ENCODE peak calls at places on chromosomes 11 and 22, in seven cellular contexts. L is CD4-positive, CD25-positive, alpha-beta regulatory T cell; P is esophagus squamous epithelium; X is colonic mucosa; R is PC-9; I is SJSA1; O is body of pancreas. S is an unnamed sample. For H3K4me1, the result is how much of the 10 kb centered on the place peaks cover.

GRCh38 chr11:28089378-28089777 is 18.6 kb downstream of the KIF18A start:
- DNase-seq in P (no peak), R (no peak), I (no peak), L (no peak), X (no peak), O (no peak), S (no peak)

GRCh38 chr11:62388999-62389398 is 29.8 kb upstream of the SCGB1A1 start:
- DNase-seq in X (no peak), P (no peak), I (no peak), O (no peak), L (no peak), R (no peak), S (no peak)

GRCh38 chr11:64372802-64373597 is 14.0 kb downstream of the RPS6KA4 start:
- DNase-seq in X (no peak), R (no peak), O (peak), I (peak), L (no peak), P (no peak), S (peak)

GRCh38 chr22:48178536-48178935 is 1416.1 kb downstream of the TBC1D22A start:
- DNase-seq in O (no peak), L (no peak), R (no peak), I (no peak), P (no peak), X (no peak), S (no peak)

GRCh38 chr22:28328751-28329150 is 350.9 kb downstream of the TTC28 start:
- DNase-seq in P (no peak), I (no peak), R (no peak), O (no peak), L (no peak), X (no peak), S (no peak)

GRCh38 chr22:22997988-22998387 is 72.3 kb upstream of the GNAZ start:
- DNase-seq in R (no peak), O (no peak), X (no peak), I (no peak), L (no peak), P (no peak), S (no peak)

GRCh38 chr11:94185387-94186084 is 56.9 kb downstream of the PANX1 start:
- DNase-seq in O (peak), L (no peak), I (no peak), X (no peak), P (no peak), R (no peak), S (no peak)

GRCh38 chr11:96426356-96427103 is 36.7 kb downstream of the JRKL start:
- DNase-seq in R (peak), I (peak), P (no peak), O (no peak), X (no peak), L (peak), S (peak)

GRCh38 chr22:35140879-35141745 is 75.2 kb downstream of the ISX start:
- DNase-seq in O (no peak), I (no peak), P (no peak), L (no peak), R (peak), X (peak), S (no peak)

GRCh38 chr22:29901354-29901753 is 18.4 kb downstream of the MTMR3 start:
- DNase-seq in I (no peak), R (no peak), X (no peak), P (no peak), L (no peak), O (no peak), S (no peak)

GRCh38 chr11:29343465-29344333 is 673.1 kb downstream of the KCNA4 start:
- DNase-seq in P (peak), L (no peak), R (no peak), I (peak), X (peak), O (peak), S (peak)

DNA sequence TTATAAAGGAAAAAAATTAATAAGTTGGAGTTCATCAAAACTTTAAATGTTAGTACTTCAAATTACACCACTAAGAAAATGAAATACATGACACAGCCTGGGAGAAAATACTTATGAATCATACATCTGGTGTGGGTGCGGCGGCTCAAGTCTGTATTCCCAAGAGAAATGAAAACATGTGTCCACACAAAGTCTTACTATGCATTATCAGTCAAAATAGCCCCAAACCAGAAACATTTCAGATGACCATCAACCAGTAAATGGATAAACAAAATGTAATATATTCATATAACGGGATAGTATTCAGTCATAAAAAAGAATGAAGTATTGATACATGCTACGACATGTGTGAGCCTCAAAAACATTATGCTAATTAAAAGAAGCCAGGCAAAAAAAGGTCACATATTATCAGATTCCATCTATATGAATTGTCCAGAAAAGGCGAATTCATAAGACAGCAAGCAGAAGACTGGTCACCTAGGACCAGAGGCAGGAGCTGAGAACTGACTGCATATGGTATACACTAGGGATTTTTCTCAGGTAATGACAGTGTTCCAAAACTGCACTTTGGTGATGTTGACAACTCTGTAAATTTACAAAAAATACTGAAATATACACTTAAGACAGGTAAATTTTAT is 5.3 kb upstream of the AKIP1 start:
- DNase-seq in R (no peak), L (no peak), P (no peak), O (no peak), X (no peak), I (no peak), S (no peak)
- H3K4me1 ChIP-seq in R (under half), L (under half), P (half or more), O (under half), X (under half), I (under half), S (under half)

GRCh38 chr22:40712311-40712710 is 33.0 kb downstream of the MCHR1 start:
- DNase-seq in R (no peak), O (no peak), P (no peak), L (no peak), I (no peak), X (no peak), S (no peak)

GRCh38 chr22:40718250-40719204 is 39.2 kb downstream of the MCHR1 start:
- DNase-seq in L (no peak), R (no peak), X (no peak), O (no peak), P (no peak), I (no peak), S (no peak)

GRCh38 chr22:40716116-40716515 is 36.8 kb downstream of the MCHR1 start:
- DNase-seq in O (no peak), L (no peak), X (no peak), R (no peak), P (no peak), I (no peak), S (no peak)

GRCh38 chr22:40709752-40710413 is 30.6 kb downstream of the MCHR1 start:
- DNase-seq in O (peak), R (no peak), P (no peak), X (no peak), I (no peak), L (no peak), S (no peak)

GRCh38 chr22:40714514-40714966 is 35.3 kb downstream of the MCHR1 start:
- DNase-seq in L (no peak), R (peak), P (no peak), X (no peak), I (no peak), O (no peak), S (peak)
- H3K4me3 ChIP-seq in L (no peak), R (no peak), P (no peak), X (no peak), I (no peak), O (no peak), S (no peak)

DNA sequence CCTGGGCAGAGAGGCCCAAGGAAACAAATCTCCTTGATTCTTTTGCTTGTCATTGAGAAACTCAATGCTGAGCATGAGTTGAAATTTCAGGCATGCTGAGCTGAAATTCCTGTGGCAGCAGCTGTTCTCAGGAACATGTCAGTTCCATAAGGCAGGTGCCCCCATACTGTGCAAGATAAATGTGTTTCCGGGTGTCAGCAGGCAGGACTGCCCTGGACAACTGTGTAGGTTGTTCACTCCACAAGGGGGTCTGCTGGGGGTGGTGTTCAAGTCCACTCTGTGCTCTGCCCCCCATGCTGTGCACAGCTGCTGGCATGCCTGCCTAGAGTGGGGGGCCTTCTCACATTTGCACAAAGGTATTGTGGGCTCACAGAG is 133.7 kb downstream of the CTTN start:
- DNase-seq in X (no peak), R (no peak), O (no peak), I (no peak), L (no peak), P (no peak), S (peak)
- H3K4me1 ChIP-seq in X (under half), R (under half), O (under half), I (under half), L (under half), P (under half), S (under half)

DNA sequence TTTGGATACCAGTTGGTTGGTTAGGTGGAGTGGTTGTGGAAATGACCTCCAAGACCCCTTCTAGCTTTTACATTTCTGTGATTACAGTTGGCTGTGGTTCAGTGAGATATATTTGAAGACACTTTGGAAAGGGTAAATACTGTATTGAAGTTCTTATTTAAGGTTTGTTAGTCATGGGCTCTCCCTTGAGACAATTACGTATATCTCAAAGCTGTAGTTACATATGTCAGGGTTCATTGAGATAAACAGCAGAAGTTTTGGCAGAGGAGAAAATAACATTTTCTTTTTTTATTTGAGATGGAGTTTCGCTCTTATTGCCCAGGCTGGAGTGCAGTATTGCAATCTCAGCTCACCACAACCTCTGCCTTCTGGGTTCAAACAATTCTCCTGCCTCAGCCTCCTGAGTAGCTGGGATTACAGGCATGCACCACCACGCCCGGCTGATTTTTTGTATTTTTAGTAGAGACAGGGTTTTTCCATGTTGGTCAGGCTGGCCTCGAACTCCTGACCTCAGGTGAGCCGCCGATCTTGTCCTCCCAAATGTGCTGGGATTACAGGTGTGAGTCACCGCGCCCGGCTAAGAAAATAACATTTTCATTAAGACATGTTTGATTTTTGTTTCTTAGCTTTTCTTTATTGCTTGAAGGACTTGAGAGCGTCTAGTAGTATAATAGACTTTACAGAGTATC is 1.9 kb downstream of the RNF121 start:
- DNase-seq in L (no peak), R (peak), I (no peak), P (no peak), X (no peak), O (no peak), S (no peak)
- H3K4me3 ChIP-seq in L (peak), R (peak), I (no peak), P (peak), X (no peak), O (no peak), S (no peak)

GRCh38 chr11:57432714-57433163 is 5.8 kb upstream of the SLC43A3 start:
- DNase-seq in I (peak), X (no peak), R (peak), P (no peak), O (peak), L (no peak), S (no peak)

GRCh38 chr11:57434640-57435546 is 8.0 kb upstream of the SLC43A3 start:
- DNase-seq in I (no peak), O (no peak), X (no peak), L (no peak), P (no peak), R (peak), S (peak)

GRCh38 chr11:57429946-57430345 is 3.0 kb upstream of the SLC43A3 start:
- DNase-seq in O (no peak), X (no peak), R (no peak), L (no peak), P (no peak), I (no peak), S (no peak)

GRCh38 chr11:57430946-57431345 is 4.0 kb upstream of the SLC43A3 start:
- DNase-seq in P (no peak), L (no peak), X (no peak), O (no peak), R (no peak), I (no peak), S (no peak)

DNA sequence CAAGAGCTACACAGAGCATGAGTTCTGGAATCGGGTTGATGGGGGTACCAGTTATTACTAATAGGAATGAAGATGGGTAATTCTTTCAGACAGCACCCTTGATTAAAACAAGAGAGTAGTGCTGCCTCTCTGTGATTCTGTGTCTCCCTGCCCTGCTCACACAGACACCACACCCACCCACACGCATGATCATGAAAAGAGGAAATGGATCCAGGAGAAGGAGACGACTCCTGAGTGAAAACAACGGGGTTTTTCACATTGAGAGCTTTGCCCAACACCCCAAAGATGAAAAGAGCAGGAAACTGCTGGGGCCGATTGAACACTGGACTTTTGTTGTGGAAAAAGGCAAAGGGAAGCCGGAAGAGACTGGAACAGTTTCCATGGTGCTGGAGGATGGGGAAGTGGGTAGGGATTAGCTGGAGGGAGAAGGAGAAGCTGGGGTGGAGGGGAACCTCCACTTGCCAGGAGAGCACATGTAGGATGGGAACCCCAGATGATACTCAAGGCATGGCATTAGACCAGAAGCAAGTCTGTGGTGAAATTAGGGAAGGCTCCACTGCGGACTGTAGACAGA is 5.2 kb upstream of the SLC43A3 start:
- DNase-seq in O (no peak), P (no peak), R (no peak), I (no peak), X (no peak), L (no peak), S (no peak)
- H3K4me1 ChIP-seq in O (under half), P (half or more), R (half or more), I (under half), X (under half), L (under half), S (under half)

GRCh38 chr11:114308689-114309089 is 12.5 kb downstream of the NNMT start:
- DNase-seq in R (no peak), I (no peak), X (no peak), O (peak), P (no peak), L (no peak), S (no peak)
- H3K4me3 ChIP-seq in R (no peak), I (no peak), X (no peak), O (no peak), P (peak), L (no peak), S (no peak)

GRCh38 chr22:50303515-50303847 is 4.0 kb downstream of the PLXNB2 start:
- DNase-seq in R (no peak), L (no peak), I (no peak), O (no peak), X (no peak), P (no peak), S (no peak)

GRCh38 chr22:50305393-50305657 is 2.1 kb downstream of the PLXNB2 start:
- DNase-seq in X (no peak), L (no peak), R (no peak), I (no peak), O (no peak), P (no peak), S (no peak)

GRCh38 chr22:50305658-50306566 is 1.5 kb downstream of the PLXNB2 start:
- DNase-seq in O (peak), P (no peak), R (peak), I (peak), L (no peak), X (peak), S (no peak)

GRCh38 chr22:50303848-50304527 is 3.5 kb downstream of the PLXNB2 start:
- DNase-seq in P (no peak), R (peak), I (no peak), X (peak), L (no peak), O (peak), S (peak)

GRCh38 chr22:50304528-50305392 is 2.7 kb downstream of the PLXNB2 start:
- DNase-seq in R (peak), L (no peak), P (no peak), I (no peak), X (peak), O (peak), S (no peak)
- H3K4me1 ChIP-seq in R (half or more), L (under half), P (half or more), I (under half), X (half or more), O (half or more), S (under half)

DNA sequence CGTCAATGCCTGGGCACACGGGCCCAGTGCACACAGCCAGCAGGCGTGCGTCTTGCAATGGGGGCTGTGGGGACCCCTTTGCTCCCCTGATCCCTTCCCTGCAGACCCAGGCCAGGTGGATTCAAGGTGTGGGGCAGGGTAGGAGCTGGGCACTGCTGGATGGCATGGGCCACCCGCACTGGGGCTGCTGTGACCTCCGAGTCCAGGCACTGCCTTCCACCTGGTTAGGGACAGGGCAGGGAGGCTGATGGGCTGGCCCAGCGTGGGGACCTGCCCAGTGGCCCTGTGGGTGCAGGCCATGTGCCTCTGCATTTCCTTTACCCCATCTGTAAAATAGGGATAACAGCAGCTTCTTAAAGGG is 22.9 kb downstream of the KCNQ1 start:
- DNase-seq in I (no peak), X (no peak), R (no peak), O (no peak), L (no peak), P (no peak), S (no peak)
- H3K4me3 ChIP-seq in I (no peak), X (no peak), R (no peak), O (no peak), L (no peak), P (no peak), S (no peak)

GRCh38 chr11:6606471-6607189 is 3.1 kb downstream of the ILK start:
- DNase-seq in P (no peak), L (no peak), I (peak), X (peak), O (peak), R (peak), S (peak)
- H3K4me1 ChIP-seq in P (half or more), L (half or more), I (under half), X (under half), O (half or more), R (under half), S (under half)

GRCh38 chr11:121300313-121300971 is 7.9 kb downstream of the SC5D start:
- DNase-seq in P (no peak), L (no peak), X (no peak), R (no peak), I (no peak), O (no peak), S (no peak)
- H3K4me3 ChIP-seq in P (no peak), L (no peak), X (no peak), R (no peak), I (no peak), O (no peak), S (no peak)